ENCODE peak calls at places on chromosomes 12 and 14, in six cellular contexts. One of them, this sample, is unnamed. For H3K9me3, the result is how much of the 10 kb centered on the place peaks cover.

GRCh38 chr12:73906757-73907156 is 630.9 kb upstream of the ATXN7L3B start:
- DNase-seq in stomach: no peak
- DNase-seq in sigmoid colon: no peak
- DNase-seq in HCT116: no peak
- DNase-seq in body of pancreas: no peak
- DNase-seq in psoas muscle: no peak
- DNase-seq in this sample: no peak

GRCh38 chr12:122834229-122834920 is 882 bp upstream of the HIP1R start:
- DNase-seq in psoas muscle: no peak
- DNase-seq in stomach: peak
- DNase-seq in sigmoid colon: no peak
- DNase-seq in body of pancreas: peak
- DNase-seq in HCT116: peak
- DNase-seq in this sample: peak

GRCh38 chr12:51846911-51847829 is 1.3 kb downstream of the FIGNL2 start:
- DNase-seq in psoas muscle: no peak
- DNase-seq in sigmoid colon: no peak
- DNase-seq in body of pancreas: peak
- DNase-seq in HCT116: no peak
- DNase-seq in stomach: no peak
- DNase-seq in this sample: peak

GRCh38 chr14:99200654-99201005 is 71.4 kb downstream of the BCL11B start:
- DNase-seq in stomach: no peak
- DNase-seq in sigmoid colon: no peak
- DNase-seq in psoas muscle: no peak
- DNase-seq in HCT116: no peak
- DNase-seq in body of pancreas: no peak
- DNase-seq in this sample: no peak

GRCh38 chr12:77384941-77385340 is 319.6 kb upstream of the E2F7 start:
- DNase-seq in HCT116: no peak
- DNase-seq in sigmoid colon: no peak
- DNase-seq in body of pancreas: no peak
- DNase-seq in psoas muscle: no peak
- DNase-seq in stomach: no peak
- DNase-seq in this sample: no peak

GRCh38 chr12:51374856-51375255 is 16.4 kb downstream of the GALNT6 start:
- DNase-seq in stomach: no peak
- DNase-seq in HCT116: no peak
- DNase-seq in body of pancreas: no peak
- DNase-seq in sigmoid colon: no peak
- DNase-seq in psoas muscle: no peak
- DNase-seq in this sample: no peak

GRCh38 chr12:89474615-89475014 is 50.0 kb downstream of the GALNT4 start:
- DNase-seq in psoas muscle: no peak
- DNase-seq in sigmoid colon: no peak
- DNase-seq in body of pancreas: no peak
- DNase-seq in stomach: no peak
- DNase-seq in HCT116: no peak
- DNase-seq in this sample: no peak

GRCh38 chr12:110841007-110841406 is 5.8 kb upstream of the CCDC63 start:
- DNase-seq in stomach: no peak
- DNase-seq in psoas muscle: no peak
- DNase-seq in HCT116: no peak
- DNase-seq in sigmoid colon: no peak
- DNase-seq in body of pancreas: no peak
- DNase-seq in this sample: no peak

GRCh38 chr14:103491691-103492090 is 30.9 kb downstream of the CKB start:
- DNase-seq in stomach: no peak
- DNase-seq in body of pancreas: no peak
- DNase-seq in sigmoid colon: no peak
- DNase-seq in HCT116: no peak
- DNase-seq in psoas muscle: no peak
- DNase-seq in this sample: no peak

GRCh38 chr14:35342160-35343010 is 50.2 kb downstream of the PSMA6 start:
- DNase-seq in body of pancreas: no peak
- DNase-seq in stomach: peak
- DNase-seq in sigmoid colon: peak
- DNase-seq in HCT116: no peak
- DNase-seq in psoas muscle: peak
- DNase-seq in this sample: peak

GRCh38 chr12:26754148-26754547 is 78.8 kb downstream of the ITPR2 start:
- DNase-seq in body of pancreas: no peak
- DNase-seq in sigmoid colon: no peak
- DNase-seq in psoas muscle: no peak
- DNase-seq in stomach: no peak
- DNase-seq in HCT116: no peak
- DNase-seq in this sample: no peak

GRCh38 chr12:110281549-110282342 is 699 bp downstream of the ATP2A2 start:
- DNase-seq in stomach: peak
- DNase-seq in sigmoid colon: peak
- DNase-seq in HCT116: no peak
- DNase-seq in psoas muscle: peak
- DNase-seq in body of pancreas: peak
- DNase-seq in this sample: peak

GRCh38 chr12:38155020-38155395 is 161.6 kb upstream of the ALG10B start:
- DNase-seq in sigmoid colon: no peak
- DNase-seq in stomach: no peak
- DNase-seq in psoas muscle: no peak
- DNase-seq in HCT116: no peak
- DNase-seq in body of pancreas: no peak
- DNase-seq in this sample: no peak

GRCh38 chr12:62738611-62739010 is 196.3 kb downstream of the PPM1H start:
- DNase-seq in stomach: no peak
- DNase-seq in body of pancreas: no peak
- DNase-seq in psoas muscle: no peak
- DNase-seq in sigmoid colon: no peak
- DNase-seq in HCT116: no peak
- DNase-seq in this sample: no peak

GRCh38 chr14:75049731-75050201 is 1.5 kb downstream of the MLH3 start:
- DNase-seq in body of pancreas: no peak
- DNase-seq in HCT116: no peak
- DNase-seq in psoas muscle: no peak
- DNase-seq in sigmoid colon: no peak
- DNase-seq in stomach: no peak
- DNase-seq in this sample: no peak

GRCh38 chr14:75885829-75886228 is 96.0 kb downstream of the TGFB3 start:
- DNase-seq in psoas muscle: no peak
- DNase-seq in sigmoid colon: no peak
- DNase-seq in body of pancreas: no peak
- DNase-seq in HCT116: no peak
- DNase-seq in stomach: no peak
- DNase-seq in this sample: no peak

GRCh38 chr12:98085360-98085759 is 430.0 kb upstream of the TMPO start:
- DNase-seq in stomach: no peak
- DNase-seq in psoas muscle: no peak
- DNase-seq in body of pancreas: no peak
- DNase-seq in sigmoid colon: no peak
- DNase-seq in HCT116: no peak
- DNase-seq in this sample: no peak

GRCh38 chr14:99253890-99254289 is 18.1 kb downstream of the BCL11B start:
- DNase-seq in psoas muscle: no peak
- DNase-seq in body of pancreas: no peak
- DNase-seq in HCT116: no peak
- DNase-seq in sigmoid colon: no peak
- DNase-seq in stomach: no peak
- DNase-seq in this sample: no peak

GRCh38 chr14:49786315-49786714 is 18.4 kb downstream of the KLHDC2 start:
- DNase-seq in HCT116: no peak
- DNase-seq in body of pancreas: no peak
- DNase-seq in stomach: no peak
- DNase-seq in sigmoid colon: no peak
- DNase-seq in psoas muscle: no peak
- DNase-seq in this sample: no peak

GRCh38 chr14:68361231-68361630 is 431.6 kb downstream of the ZFP36L1 start:
- DNase-seq in psoas muscle: no peak
- DNase-seq in stomach: no peak
- DNase-seq in body of pancreas: peak
- DNase-seq in sigmoid colon: no peak
- DNase-seq in HCT116: no peak
- DNase-seq in this sample: peak

GRCh38 chr12:46963977-46964376 is 115.4 kb upstream of the PCED1B start:
- DNase-seq in body of pancreas: peak
- DNase-seq in sigmoid colon: no peak
- DNase-seq in HCT116: no peak
- DNase-seq in stomach: no peak
- DNase-seq in psoas muscle: no peak
- DNase-seq in this sample: no peak

GRCh38 chr12:27924350-27925140 is 48.0 kb downstream of the PTHLH start:
- DNase-seq in stomach: no peak
- DNase-seq in sigmoid colon: no peak
- DNase-seq in body of pancreas: no peak
- DNase-seq in HCT116: no peak
- DNase-seq in psoas muscle: no peak
- DNase-seq in this sample: no peak

GRCh38 chr12:102948941-102949352 is 8.5 kb upstream of the ASCL1 start:
- DNase-seq in sigmoid colon: no peak
- DNase-seq in psoas muscle: no peak
- DNase-seq in stomach: peak
- DNase-seq in body of pancreas: peak
- DNase-seq in HCT116: peak
- DNase-seq in this sample: peak

GRCh38 chr12:84356224-84356623 is 556.4 kb downstream of the SLC6A15 start:
- DNase-seq in body of pancreas: no peak
- DNase-seq in psoas muscle: no peak
- DNase-seq in HCT116: no peak
- DNase-seq in sigmoid colon: no peak
- DNase-seq in stomach: no peak
- DNase-seq in this sample: no peak
- TF ChIP-seq CTCF in body of pancreas: no peak
- TF ChIP-seq CTCF in psoas muscle: no peak
- TF ChIP-seq CTCF in HCT116: no peak
- TF ChIP-seq CTCF in sigmoid colon: no peak
- TF ChIP-seq CTCF in stomach: no peak
- TF ChIP-seq CTCF in this sample: no peak

GRCh38 chr14:105538481-105539049 is 12.2 kb downstream of the TMEM121 start:
- DNase-seq in body of pancreas: no peak
- DNase-seq in HCT116: no peak
- DNase-seq in psoas muscle: peak
- DNase-seq in stomach: no peak
- DNase-seq in sigmoid colon: peak
- DNase-seq in this sample: no peak

GRCh38 chr14:105537580-105538474 is 11.4 kb downstream of the TMEM121 start:
- DNase-seq in stomach: peak
- DNase-seq in body of pancreas: peak
- DNase-seq in HCT116: no peak
- DNase-seq in sigmoid colon: peak
- DNase-seq in psoas muscle: peak
- DNase-seq in this sample: peak

GRCh38 chr14:105536051-105536450 is 9.7 kb downstream of the TMEM121 start:
- DNase-seq in body of pancreas: no peak
- DNase-seq in sigmoid colon: peak
- DNase-seq in psoas muscle: peak
- DNase-seq in stomach: no peak
- DNase-seq in HCT116: no peak
- DNase-seq in this sample: no peak

GRCh38 chr14:105534586-105534985 is 8.2 kb downstream of the TMEM121 start:
- DNase-seq in stomach: no peak
- DNase-seq in HCT116: no peak
- DNase-seq in body of pancreas: no peak
- DNase-seq in sigmoid colon: peak
- DNase-seq in psoas muscle: peak
- DNase-seq in this sample: no peak

GRCh38 chr14:105536691-105537579 is 10.6 kb downstream of the TMEM121 start:
- DNase-seq in sigmoid colon: peak
- DNase-seq in stomach: no peak
- DNase-seq in body of pancreas: no peak
- DNase-seq in HCT116: no peak
- DNase-seq in psoas muscle: peak
- DNase-seq in this sample: no peak
- H3K9me3 ChIP-seq in sigmoid colon: under half
- H3K9me3 ChIP-seq in stomach: under half
- H3K9me3 ChIP-seq in body of pancreas: under half
- H3K9me3 ChIP-seq in HCT116: under half
- H3K9me3 ChIP-seq in psoas muscle: under half
- H3K9me3 ChIP-seq in this sample: under half

GRCh38 chr12:12079291-12079690 is 8.6 kb downstream of the BCL2L14 start:
- DNase-seq in psoas muscle: no peak
- DNase-seq in HCT116: no peak
- DNase-seq in stomach: no peak
- DNase-seq in body of pancreas: no peak
- DNase-seq in sigmoid colon: no peak
- DNase-seq in this sample: no peak

GRCh38 chr12:12086975-12087692 is 16.4 kb downstream of the BCL2L14 start:
- DNase-seq in HCT116: no peak
- DNase-seq in sigmoid colon: no peak
- DNase-seq in body of pancreas: no peak
- DNase-seq in psoas muscle: no peak
- DNase-seq in stomach: no peak
- DNase-seq in this sample: no peak

GRCh38 chr12:12083688-12084087 is 12.9 kb downstream of the BCL2L14 start:
- DNase-seq in sigmoid colon: no peak
- DNase-seq in body of pancreas: no peak
- DNase-seq in HCT116: no peak
- DNase-seq in psoas muscle: no peak
- DNase-seq in stomach: no peak
- DNase-seq in this sample: no peak

GRCh38 chr12:12086331-12086730 is 15.6 kb downstream of the BCL2L14 start:
- DNase-seq in body of pancreas: no peak
- DNase-seq in sigmoid colon: no peak
- DNase-seq in stomach: no peak
- DNase-seq in HCT116: no peak
- DNase-seq in psoas muscle: no peak
- DNase-seq in this sample: no peak

GRCh38 chr12:12081836-12082497 is 11.2 kb downstream of the BCL2L14 start:
- DNase-seq in HCT116: peak
- DNase-seq in sigmoid colon: no peak
- DNase-seq in body of pancreas: peak
- DNase-seq in psoas muscle: no peak
- DNase-seq in stomach: no peak
- DNase-seq in this sample: no peak
- TF ChIP-seq CTCF in HCT116: peak
- TF ChIP-seq CTCF in sigmoid colon: no peak
- TF ChIP-seq CTCF in body of pancreas: peak
- TF ChIP-seq CTCF in psoas muscle: peak
- TF ChIP-seq CTCF in stomach: no peak
- TF ChIP-seq CTCF in this sample: no peak

GRCh38 chr14:28052251-28052650 is 714.3 kb upstream of the FOXG1 start:
- DNase-seq in stomach: no peak
- DNase-seq in sigmoid colon: no peak
- DNase-seq in HCT116: no peak
- DNase-seq in body of pancreas: no peak
- DNase-seq in psoas muscle: no peak
- DNase-seq in this sample: no peak

GRCh38 chr14:28057286-28058011 is 709.1 kb upstream of the FOXG1 start:
- DNase-seq in HCT116: no peak
- DNase-seq in stomach: no peak
- DNase-seq in sigmoid colon: no peak
- DNase-seq in psoas muscle: no peak
- DNase-seq in body of pancreas: no peak
- DNase-seq in this sample: no peak

GRCh38 chr14:28059254-28059653 is 707.3 kb upstream of the FOXG1 start:
- DNase-seq in body of pancreas: no peak
- DNase-seq in HCT116: no peak
- DNase-seq in psoas muscle: no peak
- DNase-seq in sigmoid colon: no peak
- DNase-seq in stomach: no peak
- DNase-seq in this sample: no peak

GRCh38 chr14:28058012-28058296 is 708.6 kb upstream of the FOXG1 start:
- DNase-seq in HCT116: no peak
- DNase-seq in psoas muscle: no peak
- DNase-seq in sigmoid colon: no peak
- DNase-seq in stomach: no peak
- DNase-seq in body of pancreas: no peak
- DNase-seq in this sample: no peak

GRCh38 chr14:28055008-28055407 is 711.6 kb upstream of the FOXG1 start:
- DNase-seq in HCT116: no peak
- DNase-seq in psoas muscle: no peak
- DNase-seq in stomach: no peak
- DNase-seq in body of pancreas: no peak
- DNase-seq in sigmoid colon: no peak
- DNase-seq in this sample: no peak
- H3K9me3 ChIP-seq in HCT116: under half
- H3K9me3 ChIP-seq in psoas muscle: under half
- H3K9me3 ChIP-seq in stomach: under half
- H3K9me3 ChIP-seq in body of pancreas: under half
- H3K9me3 ChIP-seq in sigmoid colon: under half
- H3K9me3 ChIP-seq in this sample: under half

This sample was measured in ovary.